ENCODE peak calls at places on chromosomes 13 and 19, in eight cellular contexts. One of them, this sample, is unnamed.

GRCh38 chr13:71867101-71867814 is at the start of gene DACH1:
- DNase-seq in fibroblast of pulmonary artery: peak; percentile 68
- DNase-seq in tibial artery: no peak
- DNase-seq in left lung: peak; percentile 68
- DNase-seq in uterus: peak; percentile 62
- DNase-seq in GM12878: no peak
- DNase-seq in epithelial cell of esophagus: peak; percentile 32
- DNase-seq in right lobe of liver: peak; percentile 56
- DNase-seq in this sample: peak; percentile 84

GRCh38 chr13:38641164-38641948 is 45.5 kb upstream of the FREM2 start:
- DNase-seq in GM12878: no peak
- DNase-seq in epithelial cell of esophagus: no peak
- DNase-seq in left lung: no peak
- DNase-seq in fibroblast of pulmonary artery: peak; percentile 7
- DNase-seq in right lobe of liver: no peak
- DNase-seq in tibial artery: no peak
- DNase-seq in uterus: no peak
- DNase-seq in this sample: no peak

GRCh38 chr13:76600086-76600485 is 286.1 kb downstream of the KCTD12 start:
- DNase-seq in left lung: no peak
- DNase-seq in tibial artery: no peak
- DNase-seq in epithelial cell of esophagus: no peak
- DNase-seq in fibroblast of pulmonary artery: peak; percentile 42
- DNase-seq in GM12878: no peak
- DNase-seq in uterus: no peak
- DNase-seq in right lobe of liver: no peak
- DNase-seq in this sample: peak; percentile 12

GRCh38 chr13:112825875-112826274 is 136.0 kb downstream of the ATP11A start:
- DNase-seq in uterus: no peak
- DNase-seq in fibroblast of pulmonary artery: no peak
- DNase-seq in right lobe of liver: no peak
- DNase-seq in tibial artery: peak; percentile 20
- DNase-seq in GM12878: no peak
- DNase-seq in epithelial cell of esophagus: no peak
- DNase-seq in left lung: no peak
- DNase-seq in this sample: no peak

GRCh38 chr19:10863107-10863700 is 8.1 kb upstream of the CARM1 start:
- DNase-seq in tibial artery: peak; percentile 84
- DNase-seq in GM12878: no peak
- DNase-seq in fibroblast of pulmonary artery: no peak
- DNase-seq in right lobe of liver: no peak
- DNase-seq in uterus: no peak
- DNase-seq in epithelial cell of esophagus: peak; percentile 54
- DNase-seq in left lung: peak; percentile 69
- DNase-seq in this sample: peak; percentile 64

GRCh38 chr19:18756896-18757295 is 34.2 kb downstream of the COMP start:
- DNase-seq in right lobe of liver: no peak
- DNase-seq in fibroblast of pulmonary artery: no peak
- DNase-seq in uterus: no peak
- DNase-seq in left lung: no peak
- DNase-seq in GM12878: no peak
- DNase-seq in epithelial cell of esophagus: peak; percentile 93
- DNase-seq in tibial artery: no peak
- DNase-seq in this sample: no peak

GRCh38 chr13:97423300-97424045 is 10.5 kb upstream of the RAP2A start:
- DNase-seq in left lung: no peak
- DNase-seq in epithelial cell of esophagus: no peak
- DNase-seq in fibroblast of pulmonary artery: peak; percentile 25
- DNase-seq in uterus: no peak
- DNase-seq in tibial artery: no peak
- DNase-seq in GM12878: no peak
- DNase-seq in right lobe of liver: no peak
- DNase-seq in this sample: no peak

GRCh38 chr13:107864543-107865460 is 350.5 kb downstream of the LIG4 start:
- DNase-seq in GM12878: no peak
- DNase-seq in fibroblast of pulmonary artery: peak; percentile 80
- DNase-seq in uterus: no peak
- DNase-seq in tibial artery: no peak
- DNase-seq in epithelial cell of esophagus: peak; percentile 69
- DNase-seq in left lung: no peak
- DNase-seq in right lobe of liver: no peak
- DNase-seq in this sample: no peak

GRCh38 chr19:7393934-7394508 is 45.3 kb downstream of the ARHGEF18 start:
- DNase-seq in fibroblast of pulmonary artery: no peak
- DNase-seq in left lung: no peak
- DNase-seq in tibial artery: no peak
- DNase-seq in epithelial cell of esophagus: no peak
- DNase-seq in GM12878: no peak
- DNase-seq in right lobe of liver: no peak
- DNase-seq in uterus: no peak
- DNase-seq in this sample: no peak

GRCh38 chr13:113785051-113786010 is 26.3 kb downstream of the TMEM255B start:
- DNase-seq in uterus: no peak
- DNase-seq in epithelial cell of esophagus: peak; percentile 83
- DNase-seq in right lobe of liver: no peak
- DNase-seq in left lung: no peak
- DNase-seq in fibroblast of pulmonary artery: peak; percentile 50
- DNase-seq in tibial artery: peak; percentile 39
- DNase-seq in GM12878: no peak
- DNase-seq in this sample: peak; percentile 66

GRCh38 chr13:51451134-51451466 is 1.7 kb downstream of the INTS6 start:
- DNase-seq in epithelial cell of esophagus: no peak
- DNase-seq in tibial artery: no peak
- DNase-seq in left lung: no peak
- DNase-seq in right lobe of liver: no peak
- DNase-seq in uterus: no peak
- DNase-seq in GM12878: no peak
- DNase-seq in fibroblast of pulmonary artery: no peak
- DNase-seq in this sample: no peak

GRCh38 chr13:97537110-97537509 is 103.1 kb downstream of the RAP2A start:
- DNase-seq in left lung: no peak
- DNase-seq in tibial artery: no peak
- DNase-seq in fibroblast of pulmonary artery: no peak
- DNase-seq in uterus: no peak
- DNase-seq in GM12878: peak; percentile 40
- DNase-seq in right lobe of liver: no peak
- DNase-seq in epithelial cell of esophagus: no peak
- DNase-seq in this sample: no peak

DNA sequence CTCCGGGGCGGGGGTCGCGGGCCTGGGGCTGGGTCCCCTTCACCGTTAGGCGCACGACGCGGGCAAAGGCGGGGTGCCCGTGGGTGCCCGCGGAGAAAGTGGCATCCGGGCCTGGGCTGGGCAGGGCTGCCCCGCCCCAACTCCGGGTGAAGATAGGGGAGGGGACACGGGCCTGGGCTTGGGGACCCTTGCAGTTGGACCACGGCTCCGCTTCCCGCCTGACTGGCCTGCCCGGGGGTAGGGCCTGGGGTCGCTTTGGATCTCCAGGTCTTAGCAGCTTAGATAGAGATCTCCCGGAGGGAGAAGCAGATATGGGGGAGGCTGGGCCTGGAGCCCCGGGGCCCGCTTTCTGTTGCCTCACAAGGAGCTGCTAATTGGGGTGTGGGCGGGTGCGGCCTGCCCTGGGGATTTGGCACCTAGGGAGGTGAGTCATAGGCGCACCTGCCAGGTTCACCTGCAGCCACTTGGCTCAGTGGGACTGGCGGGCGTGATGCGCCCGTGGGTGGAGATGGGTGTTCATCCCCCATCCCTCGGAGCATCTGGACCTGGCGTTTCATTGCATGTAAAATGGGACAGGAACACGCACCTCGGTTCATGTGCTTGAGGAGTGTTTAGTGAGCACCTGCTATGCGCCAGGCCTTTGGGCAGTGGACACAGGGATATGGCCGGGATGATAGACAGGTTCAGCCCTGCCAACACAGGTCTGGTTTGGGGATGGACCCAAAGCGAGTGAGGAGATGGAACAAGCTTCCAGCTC is 628 bp downstream of the MAP1S start:
- DNase-seq in left lung: peak; percentile 67
- DNase-seq in tibial artery: no peak
- DNase-seq in uterus: no peak
- DNase-seq in epithelial cell of esophagus: peak; percentile 83
- DNase-seq in fibroblast of pulmonary artery: no peak
- DNase-seq in right lobe of liver: no peak
- DNase-seq in GM12878: no peak
- DNase-seq in this sample: no peak
- H3K4me3 ChIP-seq in left lung: peak overlapping the region; percentile 98
- H3K4me3 ChIP-seq in tibial artery: peak overlapping the region; percentile 71
- H3K4me3 ChIP-seq in uterus: peak overlapping the region; percentile 80
- H3K4me3 ChIP-seq in epithelial cell of esophagus: peak overlapping the region; percentile 68
- H3K4me3 ChIP-seq in fibroblast of pulmonary artery: peak overlapping the region; percentile 81
- H3K4me3 ChIP-seq in right lobe of liver: peak overlapping the region; percentile 78
- H3K4me3 ChIP-seq in GM12878: peak overlapping the region; percentile 99
- H3K4me3 ChIP-seq in this sample: peak overlapping the region; percentile 81

DNA sequence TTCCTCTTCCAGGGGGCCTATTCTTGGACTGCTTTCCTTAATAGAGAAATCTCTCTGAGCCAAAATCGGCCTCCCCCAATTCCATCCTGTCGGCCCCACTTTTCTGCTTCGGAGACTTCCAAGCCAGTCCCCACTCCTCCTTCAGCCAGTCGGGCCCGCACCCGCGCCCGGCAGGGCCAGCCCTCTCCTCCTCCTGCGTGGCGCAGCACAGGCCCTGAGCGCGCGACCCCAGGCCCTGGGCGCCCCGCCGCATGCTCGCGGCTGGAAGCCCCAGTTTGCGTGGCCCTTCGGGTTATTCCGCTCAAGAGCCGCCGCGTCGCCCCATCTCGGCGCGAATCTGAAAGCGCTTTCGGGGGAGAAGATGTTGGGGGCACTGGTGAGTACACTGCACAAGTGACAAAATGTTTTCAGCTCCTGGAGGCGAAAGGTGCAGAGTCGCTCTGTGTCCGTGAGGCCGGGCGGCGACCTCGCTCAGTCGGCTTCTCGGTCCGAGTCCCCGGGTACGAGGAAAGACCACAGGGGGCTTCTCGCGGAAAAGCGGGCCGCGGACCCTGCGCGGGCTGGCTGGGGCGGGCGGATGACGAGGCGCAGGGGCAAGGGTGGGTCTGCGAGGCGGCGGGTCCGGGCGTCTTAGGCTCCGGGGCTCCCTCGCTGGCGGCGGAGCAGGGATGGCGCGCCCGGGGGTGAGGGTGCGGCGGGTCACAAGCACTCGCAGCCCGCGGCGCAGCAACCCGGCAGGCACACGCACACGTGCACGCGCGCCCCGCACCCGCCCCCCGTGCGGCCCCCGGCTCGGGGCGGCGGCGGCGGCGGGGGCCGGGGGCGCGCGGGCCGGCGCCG is at the start of gene IL17D:
- DNase-seq in uterus: no peak
- DNase-seq in GM12878: no peak
- DNase-seq in right lobe of liver: no peak
- DNase-seq in left lung: no peak
- DNase-seq in fibroblast of pulmonary artery: no peak
- DNase-seq in epithelial cell of esophagus: no peak
- DNase-seq in tibial artery: peak; percentile 66
- DNase-seq in this sample: no peak
- TF ChIP-seq CTCF in uterus: no peak
- TF ChIP-seq CTCF in GM12878: no peak
- TF ChIP-seq CTCF in right lobe of liver: no peak
- TF ChIP-seq CTCF in left lung: no peak
- TF ChIP-seq CTCF in fibroblast of pulmonary artery: no peak
- TF ChIP-seq CTCF in epithelial cell of esophagus: no peak
- TF ChIP-seq CTCF in tibial artery: no peak
- TF ChIP-seq CTCF in this sample: no peak

DNA sequence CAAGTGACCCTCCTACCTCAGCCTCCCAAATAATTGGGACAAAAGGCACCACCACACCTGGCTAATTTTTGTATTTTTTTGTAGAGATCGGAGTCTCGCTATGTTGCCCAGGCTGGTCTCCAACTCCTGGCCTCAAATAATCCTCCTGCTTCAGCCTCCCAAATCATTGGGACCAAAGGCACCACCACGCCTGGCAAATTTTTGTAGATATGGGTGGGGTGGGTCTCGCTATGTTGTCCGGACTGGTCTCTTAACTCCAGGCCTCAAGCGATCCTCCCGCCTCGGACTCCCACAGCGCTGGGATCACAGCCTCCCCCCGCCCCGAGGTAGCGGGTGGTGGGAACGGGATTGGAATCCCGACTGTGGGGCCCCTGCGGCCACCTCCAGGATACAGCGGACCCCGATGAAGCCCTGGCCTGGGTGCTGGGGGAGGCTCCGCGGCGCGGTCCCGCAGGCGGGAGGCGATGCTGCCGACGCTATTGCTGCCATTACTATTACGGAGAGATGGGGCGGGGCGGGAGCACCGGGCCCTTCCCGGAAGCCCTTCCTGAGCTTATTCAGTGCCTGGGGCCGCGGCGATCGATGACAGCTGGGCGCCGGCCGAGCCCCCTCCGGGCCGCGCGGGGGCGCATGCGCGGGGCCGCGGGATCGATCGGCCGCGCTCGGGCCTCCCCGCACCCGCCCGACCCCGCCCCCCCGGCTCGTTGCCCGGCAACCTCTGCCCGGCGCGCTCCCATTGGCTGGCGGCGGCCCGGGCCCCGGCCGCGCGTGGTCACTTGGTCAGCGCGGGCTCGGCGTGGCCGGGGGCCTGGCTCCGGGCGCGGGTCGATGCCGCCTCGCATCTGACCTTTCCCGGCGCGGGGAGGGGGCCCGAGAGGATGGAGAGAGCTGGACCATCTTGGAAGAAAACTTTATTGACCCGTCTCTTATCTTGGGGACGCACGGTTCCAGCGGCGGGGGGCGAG is 27.9 kb upstream of the ONECUT3 start:
- DNase-seq in tibial artery: no peak
- DNase-seq in epithelial cell of esophagus: peak; percentile 28
- DNase-seq in uterus: no peak
- DNase-seq in fibroblast of pulmonary artery: peak; percentile 52
- DNase-seq in right lobe of liver: peak; percentile 70
- DNase-seq in GM12878: no peak
- DNase-seq in left lung: no peak
- DNase-seq in this sample: no peak
- H3K4me3 ChIP-seq in tibial artery: peak overlapping the region; percentile 33
- H3K4me3 ChIP-seq in epithelial cell of esophagus: peak overlapping the region; percentile 41
- H3K4me3 ChIP-seq in uterus: no peak overlapping the region
- H3K4me3 ChIP-seq in fibroblast of pulmonary artery: peak overlapping the region; percentile 57
- H3K4me3 ChIP-seq in right lobe of liver: peak overlapping the region; percentile 42
- H3K4me3 ChIP-seq in GM12878: no peak overlapping the region
- H3K4me3 ChIP-seq in left lung: peak overlapping the region; percentile 31
- H3K4me3 ChIP-seq in this sample: peak overlapping the region; percentile 46

DNA sequence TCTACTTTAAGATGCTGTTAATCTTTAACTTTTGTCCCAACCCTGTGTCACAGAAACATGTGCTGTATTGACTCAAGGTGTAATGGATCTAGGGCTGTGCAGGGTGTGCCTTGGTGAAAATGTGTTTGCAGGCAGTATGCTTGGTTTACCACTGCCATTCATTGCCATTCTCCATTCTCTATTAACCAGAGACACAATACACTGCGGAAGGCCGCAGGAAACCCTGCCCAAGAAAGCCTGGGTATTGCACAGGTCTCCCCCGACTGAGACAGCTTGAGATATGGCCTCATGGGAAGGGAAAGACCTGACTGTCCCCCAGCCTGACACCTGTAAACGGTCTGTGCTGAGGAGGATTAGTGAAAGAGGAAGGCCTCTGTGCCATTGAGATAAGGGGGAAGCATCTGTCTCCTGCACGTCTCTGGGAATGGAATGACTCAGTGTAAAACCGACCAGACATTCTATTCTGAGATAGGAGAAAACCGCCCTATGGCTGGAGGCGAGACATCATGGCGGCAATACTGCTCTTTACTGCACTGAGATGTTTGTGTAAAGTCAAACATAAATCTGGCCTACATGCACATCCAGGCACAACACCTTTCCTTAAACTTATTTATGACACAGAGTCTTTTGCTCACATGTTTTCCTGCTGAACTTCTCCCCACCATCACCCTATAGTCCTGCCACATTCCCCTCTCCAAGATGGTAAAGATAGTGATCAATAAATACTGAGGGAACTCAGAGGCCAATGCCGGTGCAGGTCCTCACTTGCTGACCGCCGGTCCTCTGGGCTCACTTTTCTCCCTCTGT is 13.1 kb upstream of the ZNF888 start:
- DNase-seq in fibroblast of pulmonary artery: no peak
- DNase-seq in uterus: no peak
- DNase-seq in left lung: no peak
- DNase-seq in GM12878: peak; percentile 36
- DNase-seq in tibial artery: peak; percentile 10
- DNase-seq in epithelial cell of esophagus: no peak
- DNase-seq in right lobe of liver: no peak
- DNase-seq in this sample: no peak
- TF ChIP-seq CTCF in fibroblast of pulmonary artery: no peak
- TF ChIP-seq CTCF in uterus: no peak
- TF ChIP-seq CTCF in left lung: no peak
- TF ChIP-seq CTCF in GM12878: no peak
- TF ChIP-seq CTCF in tibial artery: no peak
- TF ChIP-seq CTCF in epithelial cell of esophagus: no peak
- TF ChIP-seq CTCF in right lobe of liver: no peak
- TF ChIP-seq CTCF in this sample: no peak